ENCODE peak calls at places on chromosomes 5 and 9, in four cellular contexts. U is A549, A is psoas muscle, G is transverse colon. N is an unnamed sample.

GRCh38 chr5:67246108-67246507 is 49.5 kb upstream of the CD180 start:
- DNase-seq in U (peak), A (no peak), G (no peak), N (no peak)

GRCh38 chr9:136617746-136618577 is 44.8 kb upstream of the EGFL7 start:
- DNase-seq in U (no peak), A (no peak), G (peak), N (no peak)

GRCh38 chr5:141969783-141970741 is 1.2 kb downstream of the RNF14 start:
- DNase-seq in U (peak), A (no peak), G (peak), N (no peak)

GRCh38 chr5:93583525-93583798 is 440 bp downstream of the NR2F1 start:
- DNase-seq in U (peak), A (no peak), G (no peak), N (no peak)

GRCh38 chr5:160616712-160617497 is 195.2 kb downstream of the PTTG1 start:
- DNase-seq in U (no peak), A (no peak), G (no peak), N (no peak)

GRCh38 chr9:123622696-123623095 is 266.7 kb downstream of the CRB2 start:
- DNase-seq in U (no peak), A (no peak), G (no peak), N (no peak)

GRCh38 chr9:83027153-83027867 is 35.6 kb downstream of the RASEF start:
- DNase-seq in U (peak), A (no peak), G (no peak), N (no peak)

GRCh38 chr9:91815896-91816295 is 134.1 kb downstream of the ROR2 start:
- DNase-seq in U (no peak), A (no peak), G (no peak), N (peak)

GRCh38 chr5:174328626-174329299 is 283.3 kb downstream of the NSG2 start:
- DNase-seq in U (no peak), A (no peak), G (no peak), N (no peak)

GRCh38 chr5:160159991-160160826 is 41.0 kb upstream of the PWWP2A start:
- DNase-seq in U (no peak), A (no peak), G (no peak), N (no peak)

GRCh38 chr5:74992791-74993190 is 59.6 kb downstream of the GCNT4 start:
- DNase-seq in U (no peak), A (no peak), G (no peak), N (no peak)

GRCh38 chr5:88049737-88050136 is 218.9 kb downstream of the TMEM161B start:
- DNase-seq in U (no peak), A (no peak), G (no peak), N (no peak)

GRCh38 chr5:68542207-68542606 is 326.7 kb downstream of the PIK3R1 start:
- DNase-seq in U (no peak), A (no peak), G (no peak), N (no peak)

GRCh38 chr9:105360344-105360743 is 87.5 kb upstream of the FSD1L start:
- DNase-seq in U (peak), A (no peak), G (no peak), N (no peak)

GRCh38 chr5:150516011-150516410 is 8.1 kb downstream of the NDST1 start:
- DNase-seq in U (peak), A (peak), G (no peak), N (no peak)

GRCh38 chr9:127396808-127397721 is at the start of gene SLC2A8:
- DNase-seq in U (peak), A (peak), G (peak), N (peak)

GRCh38 chr5:147748590-147748989 is 33.9 kb downstream of the JAKMIP2 start:
- DNase-seq in U (no peak), A (no peak), G (no peak), N (no peak)

GRCh38 chr9:90526386-90526785 is 116.2 kb downstream of the DIRAS2 start:
- DNase-seq in U (no peak), A (no peak), G (no peak), N (no peak)

GRCh38 chr5:138353550-138353893 is 1.0 kb downstream of the KDM3B start:
- DNase-seq in U (no peak), A (no peak), G (no peak), N (no peak)

GRCh38 chr5:170614071-170614490 is 110.3 kb downstream of the KCNIP1 start:
- DNase-seq in U (no peak), A (no peak), G (no peak), N (no peak)

GRCh38 chr5:163504091-163504931 is 1.1 kb upstream of the MAT2B start:
- DNase-seq in U (peak), A (peak), G (peak), N (peak)

GRCh38 chr9:35164711-35165110 is 2.9 kb downstream of the UNC13B start:
- DNase-seq in U (no peak), A (no peak), G (no peak), N (no peak)

GRCh38 chr5:93930098-93930497 is 188.7 kb upstream of the POU5F2 start:
- DNase-seq in U (no peak), A (no peak), G (no peak), N (no peak)

GRCh38 chr5:27652505-27652904 is 614.1 kb upstream of the CDH9 start:
- DNase-seq in U (peak), A (no peak), G (no peak), N (no peak)

GRCh38 chr5:147479949-147480348 is 29.9 kb downstream of the DPYSL3 start:
- DNase-seq in U (peak), A (no peak), G (no peak), N (no peak)

GRCh38 chr5:100517301-100517974 is 17.7 kb upstream of the FAM174A start:
- DNase-seq in U (no peak), A (no peak), G (peak), N (no peak)

GRCh38 chr5:151467576-151467975 is 20.2 kb downstream of the SLC36A1 start:
- DNase-seq in U (no peak), A (no peak), G (no peak), N (no peak)

GRCh38 chr5:178982941-178983340 is 12.2 kb downstream of the GRM6 start:
- DNase-seq in U (no peak), A (no peak), G (no peak), N (no peak)

GRCh38 chr9:134433101-134433500 is 106.8 kb downstream of the RXRA start:
- DNase-seq in U (no peak), A (peak), G (no peak), N (peak)
- H3K27ac ChIP-seq in U (peak), A (peak), G (peak), N (no peak)

GRCh38 chr5:55345327-55345726 is 37.5 kb downstream of the MTREX start:
- DNase-seq in U (no peak), A (no peak), G (no peak), N (no peak)
- H3K4me3 ChIP-seq in U (no peak), A (no peak), G (no peak), N (no peak)

GRCh38 chr9:133978226-133979123 is 13.6 kb downstream of the VAV2 start:
- DNase-seq in U (no peak), A (peak), G (no peak), N (peak)
- H3K27ac ChIP-seq in U (no peak), A (no peak), G (peak), N (no peak)

GRCh38 chr5:176810084-176810597 is at the start of gene UNC5A:
- DNase-seq in U (peak), A (peak), G (peak), N (no peak)
- H3K4me3 ChIP-seq in U (peak), A (peak), G (peak), N (no peak)

GRCh38 chr5:79685621-79686020 is 4.0 kb upstream of the CMYA5 start:
- DNase-seq in U (no peak), A (no peak), G (no peak), N (no peak)
- H3K27ac ChIP-seq in U (no peak), A (no peak), G (no peak), N (no peak)

GRCh38 chr5:96930058-96930457 is 5.8 kb upstream of the LNPEP start:
- DNase-seq in U (no peak), A (no peak), G (no peak), N (no peak)
- H3K4me3 ChIP-seq in U (no peak), A (no peak), G (no peak), N (no peak)

DNA sequence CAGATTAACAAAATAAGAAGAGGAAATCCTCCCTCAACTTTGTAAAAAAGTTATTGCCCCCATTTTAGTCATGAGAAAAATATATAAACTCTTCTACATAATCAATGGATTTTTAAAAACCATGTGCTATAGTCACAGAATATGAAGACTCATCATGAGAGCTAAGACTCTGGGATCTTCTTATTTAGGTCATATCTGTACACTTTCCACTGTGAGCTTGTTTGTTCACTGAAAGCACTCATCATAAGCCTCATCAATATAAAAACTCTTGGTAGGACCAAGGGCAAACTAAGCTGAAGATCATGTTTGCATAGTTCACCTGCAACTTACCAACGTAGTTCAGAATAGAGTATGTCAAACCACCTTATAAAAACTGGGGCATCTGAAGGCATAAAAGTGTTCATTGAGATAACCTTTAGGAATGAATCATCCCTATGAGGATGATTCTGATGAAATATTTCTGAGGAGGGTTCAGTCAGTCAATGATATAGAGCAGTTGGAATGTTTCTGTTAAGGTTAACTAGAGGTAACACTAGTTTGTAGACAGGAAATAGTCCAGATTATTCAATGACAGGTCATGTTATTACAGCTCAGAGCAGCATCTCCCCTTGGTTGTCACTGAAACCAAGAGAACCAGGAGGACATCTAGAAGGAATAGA is 289.9 kb upstream of the SMC2 start:
- DNase-seq in U (peak), A (no peak), G (no peak), N (no peak)
- H3K27ac ChIP-seq in U (peak), A (no peak), G (no peak), N (no peak)

DNA sequence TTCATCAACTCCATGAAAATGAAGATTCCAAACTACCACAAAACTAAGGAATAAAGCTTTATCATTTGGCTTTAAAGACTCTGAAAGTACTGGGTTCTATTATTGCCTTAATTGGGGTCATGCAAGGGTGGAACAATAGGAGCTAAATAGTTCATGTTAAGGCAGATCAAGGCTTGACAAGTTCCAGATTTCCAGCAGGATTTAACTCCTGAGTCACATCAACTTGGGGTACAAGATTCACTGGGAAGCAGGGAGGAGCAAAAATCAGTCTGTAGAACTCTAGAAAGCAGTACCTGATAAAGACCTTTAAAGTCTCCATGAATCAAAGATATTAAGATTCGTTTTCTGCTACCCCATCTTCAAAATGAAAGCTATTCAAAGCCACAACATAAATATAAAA is 41.9 kb upstream of the GLRX start:
- DNase-seq in U (no peak), A (no peak), G (no peak), N (no peak)
- H3K4me3 ChIP-seq in U (no peak), A (peak), G (no peak), N (no peak)

N was measured in aorta.